ENCODE peak calls at places on chromosomes 11 and 22, in nine cellular contexts. One of them, this sample, is unnamed.

GRCh38 chr22:20211409-20211996 is 56.6 kb downstream of the RTN4R start:
- DNase-seq in RPMI8226: no peak
- DNase-seq in head of caudate nucleus: no peak
- DNase-seq in lower lobe of right lung: no peak
- DNase-seq in Kasumi-1: no peak
- DNase-seq in dermis microvascular lymphatic vessel endothelial cell: no peak
- DNase-seq in progenitor cell of endocrine pancreas: no peak
- DNase-seq in stimulated activated effector memory CD8-positive, alpha-beta T cell treated with anti-CD3 and anti-CD28 coated beads, Interleukin-12 subunit alpha, Interleukin-12 subunit beta, amount 100 ng/mL, for 72 hours: no peak
- DNase-seq in T1000: no peak
- DNase-seq in this sample: no peak

GRCh38 chr11:129148487-129148886 is 43.6 kb downstream of the ARHGAP32 start:
- DNase-seq in RPMI8226: no peak
- DNase-seq in head of caudate nucleus: no peak
- DNase-seq in lower lobe of right lung: no peak
- DNase-seq in Kasumi-1: no peak
- DNase-seq in dermis microvascular lymphatic vessel endothelial cell: no peak
- DNase-seq in progenitor cell of endocrine pancreas: no peak
- DNase-seq in stimulated activated effector memory CD8-positive, alpha-beta T cell treated with anti-CD3 and anti-CD28 coated beads, Interleukin-12 subunit alpha, Interleukin-12 subunit beta, amount 100 ng/mL, for 72 hours: no peak
- DNase-seq in T1000: no peak
- DNase-seq in this sample: no peak

GRCh38 chr11:115168229-115168671 is 336.0 kb downstream of the CADM1 start:
- DNase-seq in RPMI8226: peak; percentile 24
- DNase-seq in head of caudate nucleus: no peak
- DNase-seq in lower lobe of right lung: no peak
- DNase-seq in Kasumi-1: no peak
- DNase-seq in dermis microvascular lymphatic vessel endothelial cell: no peak
- DNase-seq in progenitor cell of endocrine pancreas: no peak
- DNase-seq in stimulated activated effector memory CD8-positive, alpha-beta T cell treated with anti-CD3 and anti-CD28 coated beads, Interleukin-12 subunit alpha, Interleukin-12 subunit beta, amount 100 ng/mL, for 72 hours: no peak
- DNase-seq in T1000: no peak
- DNase-seq in this sample: no peak

GRCh38 chr11:134333951-134334350 is 2.2 kb downstream of the GLB1L2 start:
- DNase-seq in RPMI8226: no peak
- DNase-seq in head of caudate nucleus: no peak
- DNase-seq in lower lobe of right lung: no peak
- DNase-seq in Kasumi-1: no peak
- DNase-seq in dermis microvascular lymphatic vessel endothelial cell: no peak
- DNase-seq in progenitor cell of endocrine pancreas: no peak
- DNase-seq in stimulated activated effector memory CD8-positive, alpha-beta T cell treated with anti-CD3 and anti-CD28 coated beads, Interleukin-12 subunit alpha, Interleukin-12 subunit beta, amount 100 ng/mL, for 72 hours: no peak
- DNase-seq in T1000: no peak
- DNase-seq in this sample: no peak

GRCh38 chr11:111913997-111914396 is 1.5 kb downstream of the HSPB2 start:
- DNase-seq in RPMI8226: no peak
- DNase-seq in head of caudate nucleus: peak; percentile 86
- DNase-seq in lower lobe of right lung: no peak
- DNase-seq in Kasumi-1: no peak
- DNase-seq in dermis microvascular lymphatic vessel endothelial cell: no peak
- DNase-seq in progenitor cell of endocrine pancreas: no peak
- DNase-seq in stimulated activated effector memory CD8-positive, alpha-beta T cell treated with anti-CD3 and anti-CD28 coated beads, Interleukin-12 subunit alpha, Interleukin-12 subunit beta, amount 100 ng/mL, for 72 hours: no peak
- DNase-seq in T1000: no peak
- DNase-seq in this sample: no peak

GRCh38 chr11:77345621-77346020 is 44.1 kb upstream of the GDPD4 start:
- DNase-seq in RPMI8226: no peak
- DNase-seq in head of caudate nucleus: no peak
- DNase-seq in lower lobe of right lung: no peak
- DNase-seq in Kasumi-1: no peak
- DNase-seq in dermis microvascular lymphatic vessel endothelial cell: no peak
- DNase-seq in progenitor cell of endocrine pancreas: no peak
- DNase-seq in stimulated activated effector memory CD8-positive, alpha-beta T cell treated with anti-CD3 and anti-CD28 coated beads, Interleukin-12 subunit alpha, Interleukin-12 subunit beta, amount 100 ng/mL, for 72 hours: no peak
- DNase-seq in T1000: no peak
- DNase-seq in this sample: no peak

GRCh38 chr22:42299586-42300285 is 29.3 kb upstream of the TCF20 start:
- DNase-seq in RPMI8226: peak; percentile 59
- DNase-seq in head of caudate nucleus: no peak
- DNase-seq in lower lobe of right lung: no peak
- DNase-seq in Kasumi-1: peak; percentile 76
- DNase-seq in dermis microvascular lymphatic vessel endothelial cell: no peak
- DNase-seq in progenitor cell of endocrine pancreas: no peak
- DNase-seq in stimulated activated effector memory CD8-positive, alpha-beta T cell treated with anti-CD3 and anti-CD28 coated beads, Interleukin-12 subunit alpha, Interleukin-12 subunit beta, amount 100 ng/mL, for 72 hours: no peak
- DNase-seq in T1000: no peak
- DNase-seq in this sample: no peak

GRCh38 chr11:64284048-64284961 is at the start of gene BAD:
- DNase-seq in RPMI8226: peak; percentile 98
- DNase-seq in head of caudate nucleus: peak; percentile 98
- DNase-seq in lower lobe of right lung: peak; percentile 96
- DNase-seq in Kasumi-1: peak; percentile 87
- DNase-seq in dermis microvascular lymphatic vessel endothelial cell: peak; percentile 68
- DNase-seq in progenitor cell of endocrine pancreas: peak; percentile 92
- DNase-seq in stimulated activated effector memory CD8-positive, alpha-beta T cell treated with anti-CD3 and anti-CD28 coated beads, Interleukin-12 subunit alpha, Interleukin-12 subunit beta, amount 100 ng/mL, for 72 hours: peak; percentile 80
- DNase-seq in T1000: peak; percentile 92
- DNase-seq in this sample: no peak

GRCh38 chr11:13016415-13016814 is 7.3 kb downstream of the RASSF10 start:
- DNase-seq in RPMI8226: no peak
- DNase-seq in head of caudate nucleus: no peak
- DNase-seq in lower lobe of right lung: no peak
- DNase-seq in Kasumi-1: no peak
- DNase-seq in dermis microvascular lymphatic vessel endothelial cell: peak; percentile 18
- DNase-seq in progenitor cell of endocrine pancreas: no peak
- DNase-seq in stimulated activated effector memory CD8-positive, alpha-beta T cell treated with anti-CD3 and anti-CD28 coated beads, Interleukin-12 subunit alpha, Interleukin-12 subunit beta, amount 100 ng/mL, for 72 hours: no peak
- DNase-seq in T1000: no peak
- DNase-seq in this sample: no peak

GRCh38 chr11:126628790-126629621 is 273.5 kb downstream of the ST3GAL4 start:
- DNase-seq in RPMI8226: no peak
- DNase-seq in head of caudate nucleus: peak; percentile 90
- DNase-seq in lower lobe of right lung: no peak
- DNase-seq in Kasumi-1: no peak
- DNase-seq in dermis microvascular lymphatic vessel endothelial cell: no peak
- DNase-seq in progenitor cell of endocrine pancreas: no peak
- DNase-seq in stimulated activated effector memory CD8-positive, alpha-beta T cell treated with anti-CD3 and anti-CD28 coated beads, Interleukin-12 subunit alpha, Interleukin-12 subunit beta, amount 100 ng/mL, for 72 hours: no peak
- DNase-seq in T1000: no peak
- DNase-seq in this sample: no peak

GRCh38 chr11:70672991-70673670 is 274.8 kb downstream of the CTTN start:
- DNase-seq in RPMI8226: no peak
- DNase-seq in head of caudate nucleus: no peak
- DNase-seq in lower lobe of right lung: peak; percentile 19
- DNase-seq in Kasumi-1: no peak
- DNase-seq in dermis microvascular lymphatic vessel endothelial cell: no peak
- DNase-seq in progenitor cell of endocrine pancreas: no peak
- DNase-seq in stimulated activated effector memory CD8-positive, alpha-beta T cell treated with anti-CD3 and anti-CD28 coated beads, Interleukin-12 subunit alpha, Interleukin-12 subunit beta, amount 100 ng/mL, for 72 hours: no peak
- DNase-seq in T1000: no peak
- DNase-seq in this sample: no peak

GRCh38 chr11:85809881-85810280 is 1.1 kb downstream of the SYTL2 start:
- DNase-seq in RPMI8226: no peak
- DNase-seq in head of caudate nucleus: peak; percentile 31
- DNase-seq in lower lobe of right lung: no peak
- DNase-seq in Kasumi-1: peak; percentile 12
- DNase-seq in dermis microvascular lymphatic vessel endothelial cell: no peak
- DNase-seq in progenitor cell of endocrine pancreas: no peak
- DNase-seq in stimulated activated effector memory CD8-positive, alpha-beta T cell treated with anti-CD3 and anti-CD28 coated beads, Interleukin-12 subunit alpha, Interleukin-12 subunit beta, amount 100 ng/mL, for 72 hours: no peak
- DNase-seq in T1000: no peak
- DNase-seq in this sample: no peak

GRCh38 chr11:110878513-110878912 is 166.3 kb upstream of the ARHGAP20 start:
- DNase-seq in RPMI8226: no peak
- DNase-seq in head of caudate nucleus: no peak
- DNase-seq in lower lobe of right lung: no peak
- DNase-seq in Kasumi-1: no peak
- DNase-seq in dermis microvascular lymphatic vessel endothelial cell: no peak
- DNase-seq in progenitor cell of endocrine pancreas: no peak
- DNase-seq in stimulated activated effector memory CD8-positive, alpha-beta T cell treated with anti-CD3 and anti-CD28 coated beads, Interleukin-12 subunit alpha, Interleukin-12 subunit beta, amount 100 ng/mL, for 72 hours: no peak
- DNase-seq in T1000: no peak
- DNase-seq in this sample: no peak

GRCh38 chr11:35192347-35192746 is 53.4 kb downstream of the CD44 start:
- DNase-seq in RPMI8226: no peak
- DNase-seq in head of caudate nucleus: no peak
- DNase-seq in lower lobe of right lung: peak; percentile 82
- DNase-seq in Kasumi-1: no peak
- DNase-seq in dermis microvascular lymphatic vessel endothelial cell: no peak
- DNase-seq in progenitor cell of endocrine pancreas: no peak
- DNase-seq in stimulated activated effector memory CD8-positive, alpha-beta T cell treated with anti-CD3 and anti-CD28 coated beads, Interleukin-12 subunit alpha, Interleukin-12 subunit beta, amount 100 ng/mL, for 72 hours: no peak
- DNase-seq in T1000: no peak
- DNase-seq in this sample: no peak

GRCh38 chr11:70303070-70303469 is 32.6 kb downstream of the PPFIA1 start:
- DNase-seq in RPMI8226: no peak
- DNase-seq in head of caudate nucleus: no peak
- DNase-seq in lower lobe of right lung: no peak
- DNase-seq in Kasumi-1: no peak
- DNase-seq in dermis microvascular lymphatic vessel endothelial cell: no peak
- DNase-seq in progenitor cell of endocrine pancreas: no peak
- DNase-seq in stimulated activated effector memory CD8-positive, alpha-beta T cell treated with anti-CD3 and anti-CD28 coated beads, Interleukin-12 subunit alpha, Interleukin-12 subunit beta, amount 100 ng/mL, for 72 hours: no peak
- DNase-seq in T1000: no peak
- DNase-seq in this sample: no peak

GRCh38 chr11:113895367-113896155 is 9.0 kb upstream of the HTR3B start:
- DNase-seq in RPMI8226: no peak
- DNase-seq in head of caudate nucleus: no peak
- DNase-seq in lower lobe of right lung: no peak
- DNase-seq in Kasumi-1: no peak
- DNase-seq in dermis microvascular lymphatic vessel endothelial cell: no peak
- DNase-seq in progenitor cell of endocrine pancreas: no peak
- DNase-seq in stimulated activated effector memory CD8-positive, alpha-beta T cell treated with anti-CD3 and anti-CD28 coated beads, Interleukin-12 subunit alpha, Interleukin-12 subunit beta, amount 100 ng/mL, for 72 hours: no peak
- DNase-seq in T1000: no peak
- DNase-seq in this sample: no peak

GRCh38 chr22:26547426-26547825 is 35.2 kb upstream of the TFIP11 start:
- DNase-seq in RPMI8226: peak; percentile 19
- DNase-seq in head of caudate nucleus: no peak
- DNase-seq in lower lobe of right lung: no peak
- DNase-seq in Kasumi-1: no peak
- DNase-seq in dermis microvascular lymphatic vessel endothelial cell: no peak
- DNase-seq in progenitor cell of endocrine pancreas: no peak
- DNase-seq in stimulated activated effector memory CD8-positive, alpha-beta T cell treated with anti-CD3 and anti-CD28 coated beads, Interleukin-12 subunit alpha, Interleukin-12 subunit beta, amount 100 ng/mL, for 72 hours: no peak
- DNase-seq in T1000: no peak
- DNase-seq in this sample: peak; percentile 46

GRCh38 chr11:115087791-115088190 is 409.5 kb downstream of the NXPE2 start:
- DNase-seq in RPMI8226: no peak
- DNase-seq in head of caudate nucleus: no peak
- DNase-seq in lower lobe of right lung: no peak
- DNase-seq in Kasumi-1: no peak
- DNase-seq in dermis microvascular lymphatic vessel endothelial cell: no peak
- DNase-seq in progenitor cell of endocrine pancreas: no peak
- DNase-seq in stimulated activated effector memory CD8-positive, alpha-beta T cell treated with anti-CD3 and anti-CD28 coated beads, Interleukin-12 subunit alpha, Interleukin-12 subunit beta, amount 100 ng/mL, for 72 hours: no peak
- DNase-seq in T1000: no peak
- DNase-seq in this sample: no peak

GRCh38 chr22:19808873-19809478 is 45.7 kb downstream of the GNB1L start:
- DNase-seq in RPMI8226: no peak
- DNase-seq in head of caudate nucleus: no peak
- DNase-seq in lower lobe of right lung: peak; percentile 27
- DNase-seq in Kasumi-1: no peak
- DNase-seq in dermis microvascular lymphatic vessel endothelial cell: no peak
- DNase-seq in progenitor cell of endocrine pancreas: no peak
- DNase-seq in stimulated activated effector memory CD8-positive, alpha-beta T cell treated with anti-CD3 and anti-CD28 coated beads, Interleukin-12 subunit alpha, Interleukin-12 subunit beta, amount 100 ng/mL, for 72 hours: no peak
- DNase-seq in T1000: no peak
- DNase-seq in this sample: no peak

GRCh38 chr22:23243006-23243573 is 62.8 kb downstream of the BCR start:
- DNase-seq in RPMI8226: no peak
- DNase-seq in head of caudate nucleus: no peak
- DNase-seq in lower lobe of right lung: no peak
- DNase-seq in Kasumi-1: no peak
- DNase-seq in dermis microvascular lymphatic vessel endothelial cell: no peak
- DNase-seq in progenitor cell of endocrine pancreas: no peak
- DNase-seq in stimulated activated effector memory CD8-positive, alpha-beta T cell treated with anti-CD3 and anti-CD28 coated beads, Interleukin-12 subunit alpha, Interleukin-12 subunit beta, amount 100 ng/mL, for 72 hours: peak; percentile 45
- DNase-seq in T1000: no peak
- DNase-seq in this sample: no peak

GRCh38 chr11:24239016-24239720 is 257.7 kb upstream of the LUZP2 start:
- DNase-seq in RPMI8226: no peak
- DNase-seq in head of caudate nucleus: no peak
- DNase-seq in lower lobe of right lung: no peak
- DNase-seq in Kasumi-1: no peak
- DNase-seq in dermis microvascular lymphatic vessel endothelial cell: no peak
- DNase-seq in progenitor cell of endocrine pancreas: no peak
- DNase-seq in stimulated activated effector memory CD8-positive, alpha-beta T cell treated with anti-CD3 and anti-CD28 coated beads, Interleukin-12 subunit alpha, Interleukin-12 subunit beta, amount 100 ng/mL, for 72 hours: no peak
- DNase-seq in T1000: no peak
- DNase-seq in this sample: no peak

GRCh38 chr11:40185793-40186192 is 1273.7 kb downstream of the LRRC4C start:
- DNase-seq in RPMI8226: no peak
- DNase-seq in head of caudate nucleus: no peak
- DNase-seq in lower lobe of right lung: no peak
- DNase-seq in Kasumi-1: no peak
- DNase-seq in dermis microvascular lymphatic vessel endothelial cell: no peak
- DNase-seq in progenitor cell of endocrine pancreas: no peak
- DNase-seq in stimulated activated effector memory CD8-positive, alpha-beta T cell treated with anti-CD3 and anti-CD28 coated beads, Interleukin-12 subunit alpha, Interleukin-12 subunit beta, amount 100 ng/mL, for 72 hours: no peak
- DNase-seq in T1000: no peak
- DNase-seq in this sample: no peak

GRCh38 chr22:50313600-50313999 is 6.2 kb upstream of the PLXNB2 start:
- DNase-seq in RPMI8226: peak; percentile 56
- DNase-seq in head of caudate nucleus: no peak
- DNase-seq in lower lobe of right lung: peak; percentile 41
- DNase-seq in Kasumi-1: no peak
- DNase-seq in dermis microvascular lymphatic vessel endothelial cell: no peak
- DNase-seq in progenitor cell of endocrine pancreas: no peak
- DNase-seq in stimulated activated effector memory CD8-positive, alpha-beta T cell treated with anti-CD3 and anti-CD28 coated beads, Interleukin-12 subunit alpha, Interleukin-12 subunit beta, amount 100 ng/mL, for 72 hours: no peak
- DNase-seq in T1000: no peak
- DNase-seq in this sample: no peak

GRCh38 chr11:69241075-69241740 is 52.7 kb upstream of the MYEOV start:
- DNase-seq in RPMI8226: no peak
- DNase-seq in head of caudate nucleus: no peak
- DNase-seq in lower lobe of right lung: no peak
- DNase-seq in Kasumi-1: no peak
- DNase-seq in dermis microvascular lymphatic vessel endothelial cell: no peak
- DNase-seq in progenitor cell of endocrine pancreas: no peak
- DNase-seq in stimulated activated effector memory CD8-positive, alpha-beta T cell treated with anti-CD3 and anti-CD28 coated beads, Interleukin-12 subunit alpha, Interleukin-12 subunit beta, amount 100 ng/mL, for 72 hours: no peak
- DNase-seq in T1000: no peak
- DNase-seq in this sample: no peak

GRCh38 chr11:133928628-133929059 is 28.1 kb downstream of the IGSF9B start:
- DNase-seq in RPMI8226: no peak
- DNase-seq in head of caudate nucleus: no peak
- DNase-seq in lower lobe of right lung: no peak
- DNase-seq in Kasumi-1: no peak
- DNase-seq in dermis microvascular lymphatic vessel endothelial cell: no peak
- DNase-seq in progenitor cell of endocrine pancreas: no peak
- DNase-seq in stimulated activated effector memory CD8-positive, alpha-beta T cell treated with anti-CD3 and anti-CD28 coated beads, Interleukin-12 subunit alpha, Interleukin-12 subunit beta, amount 100 ng/mL, for 72 hours: peak; percentile 36
- DNase-seq in T1000: no peak
- DNase-seq in this sample: no peak

GRCh38 chr11:71962428-71963038 is 33.7 kb downstream of the RNF121 start:
- DNase-seq in RPMI8226: peak; percentile 48
- DNase-seq in head of caudate nucleus: no peak
- DNase-seq in lower lobe of right lung: no peak
- DNase-seq in Kasumi-1: peak; percentile 29
- DNase-seq in dermis microvascular lymphatic vessel endothelial cell: no peak
- DNase-seq in progenitor cell of endocrine pancreas: no peak
- DNase-seq in stimulated activated effector memory CD8-positive, alpha-beta T cell treated with anti-CD3 and anti-CD28 coated beads, Interleukin-12 subunit alpha, Interleukin-12 subunit beta, amount 100 ng/mL, for 72 hours: no peak
- DNase-seq in T1000: no peak
- DNase-seq in this sample: no peak